ENCODE peak calls at places on chromosome 1, in nine cellular contexts. T is HepG2, U is stomach, V is suprapubic skin, X is Panc1, M is HL-60, L is K562, H is transverse colon, Z is GM23338. N is an unnamed sample.

GRCh38 chr1:53520481-53520880 is 61.3 kb downstream of the DMRTB1 start:
- DNase-seq in X (no peak), U (no peak), M (no peak), Z (no peak), V (no peak), T (no peak), L (no peak), H (no peak), N (no peak)

GRCh38 chr1:54165146-54165545 is 12.3 kb upstream of the CDCP2 start:
- DNase-seq in M (no peak), V (no peak), Z (peak), T (peak), H (no peak), U (no peak), L (no peak), X (no peak), N (no peak)

GRCh38 chr1:55951291-55951690 is 628.1 kb downstream of the PLPP3 start:
- DNase-seq in L (no peak), T (no peak), M (no peak), H (no peak), U (no peak), V (no peak), X (no peak), Z (no peak), N (no peak)

GRCh38 chr1:93738075-93738622 is 56.5 kb upstream of the BCAR3 start:
- DNase-seq in M (no peak), V (no peak), Z (no peak), H (no peak), X (no peak), U (no peak), T (no peak), L (no peak), N (no peak)

GRCh38 chr1:103156966-103157365 is 48.6 kb upstream of the COL11A1 start:
- DNase-seq in H (no peak), M (no peak), T (no peak), L (no peak), Z (no peak), U (no peak), X (no peak), V (no peak), N (no peak)

GRCh38 chr1:9326596-9326995 is 33.9 kb downstream of the SPSB1 start:
- DNase-seq in M (no peak), L (no peak), H (peak), Z (no peak), U (no peak), X (no peak), T (no peak), V (no peak), N (no peak)

GRCh38 chr1:16474166-16474800 is 33.8 kb downstream of the NECAP2 start:
- DNase-seq in Z (no peak), X (no peak), T (no peak), U (no peak), H (no peak), L (no peak), V (no peak), M (no peak), N (no peak)

GRCh38 chr1:155277896-155278688 is 829 bp downstream of the HCN3 start:
- DNase-seq in X (no peak), Z (peak), H (peak), V (peak), M (peak), T (peak), U (peak), L (peak), N (peak)

GRCh38 chr1:220914283-220915116 is 35.3 kb downstream of the HLX start:
- DNase-seq in V (no peak), H (no peak), M (peak), T (no peak), X (no peak), U (no peak), Z (no peak), L (no peak), N (no peak)

GRCh38 chr1:56545711-56546110 is 33.7 kb downstream of the PLPP3 start:
- DNase-seq in H (no peak), M (no peak), U (peak), X (no peak), V (no peak), T (no peak), Z (no peak), L (no peak), N (peak)

GRCh38 chr1:185152187-185152767 is 4.5 kb downstream of the TRMT1L start:
- DNase-seq in M (no peak), U (no peak), L (no peak), H (no peak), X (no peak), T (no peak), V (no peak), Z (no peak), N (no peak)

GRCh38 chr1:171295821-171296220 is 18.2 kb upstream of the FMO4 start:
- DNase-seq in Z (no peak), U (no peak), M (no peak), H (no peak), X (no peak), V (no peak), L (no peak), T (no peak), N (no peak)

GRCh38 chr1:25784575-25785051 is 15.4 kb upstream of the SELENON start:
- DNase-seq in L (no peak), V (no peak), T (no peak), M (no peak), U (no peak), H (no peak), Z (no peak), X (no peak), N (no peak)

GRCh38 chr1:3495776-3496745 is 41.6 kb downstream of the ARHGEF16 start:
- DNase-seq in M (no peak), X (no peak), Z (no peak), L (no peak), V (no peak), H (no peak), T (no peak), U (no peak), N (no peak)

GRCh38 chr1:212401838-212402582 is 12.7 kb downstream of the PACC1 start:
- DNase-seq in H (no peak), M (no peak), T (no peak), Z (no peak), V (no peak), X (no peak), U (no peak), L (no peak), N (no peak)

GRCh38 chr1:244353572-244354091 is 98.1 kb downstream of the ADSS2 start:
- DNase-seq in Z (peak), M (peak), L (peak), U (peak), X (peak), V (peak), T (peak), H (peak), N (peak)

GRCh38 chr1:177848577-177848976 is 121.3 kb downstream of the SEC16B start:
- DNase-seq in V (no peak), T (no peak), X (no peak), Z (no peak), H (no peak), L (no peak), M (no peak), U (no peak), N (no peak)

GRCh38 chr1:31912839-31913239 is 25.3 kb downstream of the PTP4A2 start:
- DNase-seq in X (no peak), H (no peak), Z (no peak), M (no peak), T (no peak), V (no peak), L (no peak), U (no peak), N (no peak)

GRCh38 chr1:11335417-11336070 is 62.5 kb downstream of the UBIAD1 start:
- DNase-seq in L (no peak), V (no peak), H (peak), U (no peak), T (no peak), M (no peak), Z (no peak), X (no peak), N (no peak)

GRCh38 chr1:8409107-8409506 is 91.2 kb downstream of the SLC45A1 start:
- DNase-seq in X (no peak), L (no peak), H (peak), U (no peak), M (peak), V (no peak), Z (peak), T (peak), N (no peak)

DNA sequence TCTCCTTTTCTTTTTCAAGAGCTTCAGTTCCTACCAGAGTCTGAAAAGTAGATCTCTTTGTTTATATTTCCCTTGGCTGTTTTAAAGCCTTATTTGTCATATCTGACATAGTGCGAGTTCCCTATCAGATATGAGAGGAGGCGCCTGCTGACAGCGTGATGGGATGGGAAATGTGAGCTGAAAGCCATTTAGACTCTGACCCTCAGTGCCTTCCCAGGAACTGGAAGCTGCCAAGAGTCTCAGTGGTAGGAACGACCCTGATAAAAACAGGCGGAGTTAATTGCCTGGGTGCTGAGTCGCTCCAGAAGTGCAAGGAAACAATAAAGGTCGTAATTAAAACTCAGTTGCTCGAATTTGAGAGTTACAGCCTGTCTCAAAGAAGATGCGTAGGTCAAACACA is 84.5 kb downstream of the KAZN start:
- DNase-seq in Z (no peak), T (no peak), L (no peak), M (no peak), U (no peak), X (no peak), V (no peak), H (no peak), N (no peak)
- H3K27ac ChIP-seq in Z (no peak), T (no peak), L (no peak), M (no peak), U (no peak), X (no peak), V (no peak), H (no peak), N (no peak)

GRCh38 chr1:14997646-14998276 is 155.8 kb upstream of the TMEM51 start:
- DNase-seq in M (no peak), V (no peak), Z (no peak), U (no peak), L (no peak), H (no peak), T (no peak), X (no peak), N (no peak)

GRCh38 chr1:15000030-15000429 is 153.5 kb upstream of the TMEM51 start:
- DNase-seq in X (no peak), Z (no peak), U (no peak), T (no peak), M (no peak), H (no peak), V (no peak), L (no peak), N (no peak)

GRCh38 chr1:15001317-15001900 is 152.1 kb upstream of the TMEM51 start:
- DNase-seq in T (no peak), V (no peak), L (no peak), H (no peak), Z (no peak), X (no peak), M (no peak), U (no peak), N (no peak)

GRCh38 chr1:15000671-15001070 is 152.9 kb upstream of the TMEM51 start:
- DNase-seq in T (no peak), L (no peak), Z (no peak), U (no peak), H (no peak), M (no peak), X (no peak), V (no peak), N (no peak)

DNA sequence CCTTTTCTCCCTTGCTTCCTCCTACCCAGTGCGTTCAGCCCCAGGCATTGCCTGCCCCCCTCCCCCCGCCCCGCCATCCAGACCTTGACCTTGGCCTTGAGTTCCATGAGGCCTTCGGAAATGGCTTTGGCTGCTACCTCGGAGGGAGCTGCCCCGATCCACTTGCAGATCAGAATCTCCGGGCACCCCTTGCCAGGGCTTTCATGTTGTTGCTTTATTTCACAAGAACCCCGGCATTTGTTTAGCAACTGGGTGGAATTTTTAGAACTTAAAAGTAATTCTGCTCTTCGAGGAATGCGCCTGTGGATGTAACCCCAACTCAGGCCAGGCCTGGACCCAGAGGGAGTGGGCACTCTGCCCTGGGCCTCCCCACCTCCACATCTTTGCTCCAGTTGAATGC is 154.1 kb upstream of the TMEM51 start:
- DNase-seq in U (no peak), Z (no peak), H (no peak), T (peak), L (no peak), V (no peak), X (no peak), M (no peak), N (no peak)
- TF ChIP-seq POLR2AphosphoS5 in U (no peak), Z (no peak), H (no peak), T (no peak), L (no peak), V (no peak), X (no peak), M (no peak), N (no peak)

DNA sequence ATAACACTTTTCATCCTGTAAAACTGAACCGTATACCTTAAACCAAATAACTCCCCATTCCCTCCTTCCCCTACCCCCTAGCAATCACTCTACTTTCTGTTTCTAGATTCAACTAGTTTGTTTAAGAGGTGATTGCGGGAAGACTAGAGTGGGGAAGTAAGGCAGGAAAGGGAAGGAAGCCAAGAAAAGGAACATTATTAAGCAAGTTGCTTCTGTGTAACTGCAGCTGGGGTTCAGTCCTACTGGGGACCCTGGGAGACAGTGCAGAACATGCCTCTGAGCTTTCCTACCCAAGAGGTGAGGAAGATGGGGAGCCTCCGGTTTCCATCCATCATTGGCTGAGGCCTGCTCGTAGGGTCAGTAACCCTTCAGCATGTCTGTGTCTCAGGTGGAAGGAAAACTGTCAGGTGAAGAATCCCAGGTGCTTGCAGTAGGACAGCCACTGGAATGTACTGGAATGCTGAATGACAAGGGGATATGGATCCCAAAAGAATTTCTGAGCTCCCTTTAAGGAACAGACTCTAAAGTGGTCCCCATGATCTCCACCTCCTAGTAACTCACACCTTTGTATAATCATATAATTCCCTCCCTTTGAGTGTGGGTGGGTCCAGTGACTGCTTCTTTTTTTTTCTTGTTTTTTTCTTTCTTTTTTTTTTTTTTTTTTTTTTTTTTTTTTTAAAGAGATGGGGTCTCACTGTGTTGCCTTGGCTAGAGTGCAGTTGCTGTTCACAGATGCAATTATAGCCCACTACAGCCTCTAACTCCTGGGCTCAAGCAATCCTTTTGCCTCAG is 28.7 kb upstream of the H3-3A start:
- DNase-seq in U (no peak), M (peak), V (no peak), Z (peak), X (no peak), T (no peak), H (no peak), L (no peak), N (no peak)
- H3K27ac ChIP-seq in U (peak), M (peak), V (peak), Z (no peak), X (no peak), T (no peak), H (peak), L (no peak), N (peak)

DNA sequence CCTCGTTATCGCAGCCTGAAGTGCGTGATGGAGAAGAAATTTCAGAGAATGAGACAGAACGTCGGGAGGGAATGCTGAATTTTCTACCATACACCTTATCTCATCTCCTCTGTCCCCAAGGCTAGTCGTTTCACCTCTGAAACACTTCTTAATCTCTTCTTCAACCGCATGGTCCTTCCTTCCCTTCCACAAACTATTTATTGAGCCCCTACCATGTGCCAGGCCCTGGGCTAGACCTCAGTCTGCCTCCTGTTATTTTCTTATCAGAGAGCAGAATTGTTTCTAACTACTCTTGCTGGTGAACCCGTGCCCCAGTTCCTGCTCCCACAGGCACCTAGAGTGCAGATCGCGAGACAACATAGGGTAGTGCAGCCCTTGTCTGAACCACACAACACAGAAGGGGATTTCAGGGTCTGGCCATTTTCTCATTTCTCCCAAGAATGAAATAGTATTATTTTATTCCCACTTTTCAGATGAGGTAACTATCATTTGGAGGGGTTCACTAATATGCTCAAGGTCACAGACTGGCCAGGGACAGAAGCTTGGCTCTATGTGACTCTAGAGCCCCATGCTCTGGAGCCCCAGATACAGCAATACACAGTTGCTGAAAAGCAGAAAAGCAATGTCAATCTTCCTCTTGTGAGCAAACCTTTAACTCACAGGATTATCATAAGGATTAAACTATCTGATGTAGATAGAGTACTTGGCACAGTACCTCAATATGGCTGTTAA is 598 bp upstream of the ADIPOR1 start:
- DNase-seq in M (no peak), H (peak), U (no peak), Z (peak), T (no peak), X (no peak), V (no peak), L (no peak), N (no peak)
- TF ChIP-seq POLR2AphosphoS5 in M (no peak), H (no peak), U (no peak), Z (no peak), T (no peak), X (peak), V (no peak), L (no peak), N (no peak)

GRCh38 chr1:151512801-151513625 is 1.8 kb downstream of the CGN start:
- DNase-seq in U (peak), H (peak), Z (peak), T (no peak), V (no peak), M (peak), L (no peak), X (no peak), N (peak)
- H3K27ac ChIP-seq in U (peak), H (peak), Z (peak), T (peak), V (peak), M (no peak), L (no peak), X (peak), N (peak)

GRCh38 chr1:229625893-229626831 is at the start of the genes TAF5L and URB2:
- DNase-seq in T (peak), L (peak), X (peak), Z (peak), U (peak), V (peak), H (peak), M (peak), N (peak)
- TF ChIP-seq POLR2AphosphoS5 in T (no peak), L (peak), X (peak), Z (peak), U (peak), V (peak), H (peak), M (peak), N (peak)

GRCh38 chr1:229268505-229268904 is 2.4 kb upstream of the RAB4A start:
- DNase-seq in X (no peak), M (no peak), T (no peak), Z (no peak), U (no peak), L (no peak), H (no peak), V (no peak), N (no peak)
- H3K27ac ChIP-seq in X (no peak), M (no peak), T (no peak), Z (no peak), U (no peak), L (no peak), H (no peak), V (peak), N (peak)